ENCODE peak calls at places on chromosomes 2 and 18, in five cellular contexts. One of them, this sample, is unnamed.

GRCh38 chr2:218217366-218218309 is 649 bp downstream of the ARPC2 start:
- DNase-seq in choroid plexus epithelial cell: no peak
- DNase-seq in OCI-LY7: peak; percentile 68
- DNase-seq in hepatocyte: peak; percentile 76
- DNase-seq in thyroid gland: peak; percentile 33
- DNase-seq in this sample: no peak

GRCh38 chr2:238754259-238754658 is 93.6 kb upstream of the TWIST2 start:
- DNase-seq in choroid plexus epithelial cell: no peak
- DNase-seq in OCI-LY7: no peak
- DNase-seq in hepatocyte: no peak
- DNase-seq in thyroid gland: no peak
- DNase-seq in this sample: peak; percentile 15

GRCh38 chr2:26469092-26469710 is 8.7 kb downstream of the OTOF start:
- DNase-seq in choroid plexus epithelial cell: peak; percentile 86
- DNase-seq in OCI-LY7: peak; percentile 66
- DNase-seq in hepatocyte: peak; percentile 82
- DNase-seq in thyroid gland: peak; percentile 35
- DNase-seq in this sample: peak; percentile 78

GRCh38 chr2:182642328-182642727 is 73.7 kb upstream of the DNAJC10 start:
- DNase-seq in choroid plexus epithelial cell: peak; percentile 88
- DNase-seq in OCI-LY7: peak; percentile 55
- DNase-seq in hepatocyte: peak; percentile 59
- DNase-seq in thyroid gland: peak; percentile 35
- DNase-seq in this sample: peak; percentile 71

GRCh38 chr2:51807229-51807628 is 775.3 kb upstream of the NRXN1 start:
- DNase-seq in choroid plexus epithelial cell: no peak
- DNase-seq in OCI-LY7: no peak
- DNase-seq in hepatocyte: no peak
- DNase-seq in thyroid gland: no peak
- DNase-seq in this sample: no peak

GRCh38 chr2:1653137-1653789 is 91.1 kb downstream of the PXDN start:
- DNase-seq in choroid plexus epithelial cell: peak; percentile 91
- DNase-seq in OCI-LY7: no peak
- DNase-seq in hepatocyte: no peak
- DNase-seq in thyroid gland: peak; percentile 21
- DNase-seq in this sample: peak; percentile 98

GRCh38 chr2:201093573-201093972 is 21.8 kb downstream of the NDUFB3 start:
- DNase-seq in choroid plexus epithelial cell: peak; percentile 36
- DNase-seq in OCI-LY7: no peak
- DNase-seq in hepatocyte: no peak
- DNase-seq in thyroid gland: no peak
- DNase-seq in this sample: peak; percentile 35

GRCh38 chr2:144183744-144184143 is 336.2 kb downstream of the ZEB2 start:
- DNase-seq in choroid plexus epithelial cell: peak; percentile 34
- DNase-seq in OCI-LY7: peak; percentile 55
- DNase-seq in hepatocyte: peak; percentile 7
- DNase-seq in thyroid gland: peak; percentile 3
- DNase-seq in this sample: peak; percentile 95

GRCh38 chr2:219706823-219707281 is 79.4 kb downstream of the SLC4A3 start:
- DNase-seq in choroid plexus epithelial cell: no peak
- DNase-seq in OCI-LY7: no peak
- DNase-seq in hepatocyte: no peak
- DNase-seq in thyroid gland: no peak
- DNase-seq in this sample: peak; percentile 84

GRCh38 chr2:71932780-71933466 is 214.7 kb downstream of the CYP26B1 start:
- DNase-seq in choroid plexus epithelial cell: no peak
- DNase-seq in OCI-LY7: no peak
- DNase-seq in hepatocyte: no peak
- DNase-seq in thyroid gland: no peak
- DNase-seq in this sample: no peak

GRCh38 chr2:25920326-25920725 is 42.0 kb upstream of the ASXL2 start:
- DNase-seq in choroid plexus epithelial cell: peak; percentile 70
- DNase-seq in OCI-LY7: no peak
- DNase-seq in hepatocyte: no peak
- DNase-seq in thyroid gland: no peak
- DNase-seq in this sample: peak; percentile 60

GRCh38 chr2:33488178-33488690 is 11.8 kb downstream of the RASGRP3 start:
- DNase-seq in choroid plexus epithelial cell: no peak
- DNase-seq in OCI-LY7: no peak
- DNase-seq in hepatocyte: no peak
- DNase-seq in thyroid gland: no peak
- DNase-seq in this sample: no peak

GRCh38 chr2:71562518-71562917 is 109.2 kb downstream of the DYSF start:
- DNase-seq in choroid plexus epithelial cell: peak; percentile 47
- DNase-seq in OCI-LY7: no peak
- DNase-seq in hepatocyte: no peak
- DNase-seq in thyroid gland: peak; percentile 39
- DNase-seq in this sample: no peak

GRCh38 chr2:174697267-174697666 is 67.0 kb downstream of the CHRNA1 start:
- DNase-seq in choroid plexus epithelial cell: peak; percentile 70
- DNase-seq in OCI-LY7: peak; percentile 66
- DNase-seq in hepatocyte: peak; percentile 76
- DNase-seq in thyroid gland: peak; percentile 49
- DNase-seq in this sample: peak; percentile 60

GRCh38 chr2:59806486-59806885 is 747.0 kb downstream of the BCL11A start:
- DNase-seq in choroid plexus epithelial cell: no peak
- DNase-seq in OCI-LY7: no peak
- DNase-seq in hepatocyte: no peak
- DNase-seq in thyroid gland: no peak
- DNase-seq in this sample: no peak

GRCh38 chr2:172456002-172456401 is 28.6 kb downstream of the ITGA6 start:
- DNase-seq in choroid plexus epithelial cell: no peak
- DNase-seq in OCI-LY7: no peak
- DNase-seq in hepatocyte: peak; percentile 36
- DNase-seq in thyroid gland: peak; percentile 36
- DNase-seq in this sample: no peak

GRCh38 chr2:100416939-100417744 is at the start of gene CHST10:
- DNase-seq in choroid plexus epithelial cell: peak; percentile 50
- DNase-seq in OCI-LY7: peak; percentile 78
- DNase-seq in hepatocyte: peak; percentile 83
- DNase-seq in thyroid gland: peak; percentile 69
- DNase-seq in this sample: peak; percentile 41

GRCh38 chr2:136985044-136985443 is 219.7 kb downstream of the THSD7B start:
- DNase-seq in choroid plexus epithelial cell: peak; percentile 2
- DNase-seq in OCI-LY7: no peak
- DNase-seq in hepatocyte: peak; percentile 11
- DNase-seq in thyroid gland: no peak
- DNase-seq in this sample: no peak

GRCh38 chr2:238856713-238857567 is 9.1 kb downstream of the TWIST2 start:
- DNase-seq in choroid plexus epithelial cell: no peak
- DNase-seq in OCI-LY7: no peak
- DNase-seq in hepatocyte: no peak
- DNase-seq in thyroid gland: no peak
- DNase-seq in this sample: peak; percentile 53

GRCh38 chr2:174901075-174901474 is 104.1 kb downstream of the CHN1 start:
- DNase-seq in choroid plexus epithelial cell: peak; percentile 46
- DNase-seq in OCI-LY7: no peak
- DNase-seq in hepatocyte: peak; percentile 11
- DNase-seq in thyroid gland: no peak
- DNase-seq in this sample: peak; percentile 21

GRCh38 chr2:146527166-146527565 is 1317.7 kb upstream of the ACVR2A start:
- DNase-seq in choroid plexus epithelial cell: peak; percentile 10
- DNase-seq in OCI-LY7: no peak
- DNase-seq in hepatocyte: no peak
- DNase-seq in thyroid gland: no peak
- DNase-seq in this sample: no peak

GRCh38 chr18:23283933-23284430 is 148.7 kb downstream of the CABLES1 start:
- DNase-seq in choroid plexus epithelial cell: peak; percentile 60
- DNase-seq in OCI-LY7: no peak
- DNase-seq in hepatocyte: no peak
- DNase-seq in thyroid gland: no peak
- DNase-seq in this sample: peak; percentile 75

GRCh38 chr2:111101592-111101991 is 19.1 kb upstream of the BCL2L11 start:
- DNase-seq in choroid plexus epithelial cell: no peak
- DNase-seq in OCI-LY7: no peak
- DNase-seq in hepatocyte: no peak
- DNase-seq in thyroid gland: no peak
- DNase-seq in this sample: no peak

GRCh38 chr2:178928077-178928476 is 120.9 kb upstream of the TTN start:
- DNase-seq in choroid plexus epithelial cell: no peak
- DNase-seq in OCI-LY7: no peak
- DNase-seq in hepatocyte: no peak
- DNase-seq in thyroid gland: no peak
- DNase-seq in this sample: no peak

DNA sequence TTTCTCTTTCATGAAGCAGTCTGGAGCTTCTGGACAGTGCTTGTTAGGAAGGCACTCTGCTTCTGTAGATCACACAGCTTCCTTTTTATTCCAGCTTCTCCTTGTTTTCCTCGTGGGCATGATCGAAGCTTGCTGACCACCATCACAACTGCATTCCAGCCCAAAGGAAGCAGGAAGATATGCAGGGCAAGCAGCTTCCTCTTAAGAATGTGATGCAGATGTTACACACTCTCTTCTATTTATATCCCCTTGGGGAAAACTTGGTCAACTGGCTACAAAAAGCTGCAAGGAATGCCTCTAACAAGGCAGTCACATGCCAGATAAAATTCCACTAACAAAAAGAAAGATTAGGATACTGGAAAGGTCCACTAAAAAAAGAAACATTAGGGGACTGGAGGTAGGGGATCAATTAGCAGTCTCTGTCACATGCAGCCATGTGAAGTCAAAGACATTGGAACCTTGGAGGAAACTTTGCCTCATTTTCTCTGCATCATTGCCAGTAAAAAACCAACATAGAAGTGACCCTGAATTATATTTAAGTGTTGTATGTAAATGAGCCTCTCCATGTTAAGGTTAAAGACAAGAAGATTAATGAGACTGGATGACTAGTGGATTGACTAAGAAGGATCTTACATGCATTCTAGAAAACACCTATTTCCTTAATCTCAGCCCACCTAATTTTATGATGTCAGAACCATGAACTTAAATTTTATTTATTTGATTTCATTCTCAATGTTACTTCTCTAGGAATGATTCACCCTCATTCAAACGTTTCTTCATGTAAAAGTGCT is 98.3 kb downstream of the NAB1 start:
- DNase-seq in choroid plexus epithelial cell: peak; percentile 73
- DNase-seq in OCI-LY7: no peak
- DNase-seq in hepatocyte: no peak
- DNase-seq in thyroid gland: no peak
- DNase-seq in this sample: peak; percentile 50
- H3K4me3 ChIP-seq in choroid plexus epithelial cell: no peak overlapping the region
- H3K4me3 ChIP-seq in OCI-LY7: no peak overlapping the region
- H3K4me3 ChIP-seq in hepatocyte: no peak overlapping the region
- H3K4me3 ChIP-seq in thyroid gland: no peak overlapping the region
- H3K4me3 ChIP-seq in this sample: no peak overlapping the region

DNA sequence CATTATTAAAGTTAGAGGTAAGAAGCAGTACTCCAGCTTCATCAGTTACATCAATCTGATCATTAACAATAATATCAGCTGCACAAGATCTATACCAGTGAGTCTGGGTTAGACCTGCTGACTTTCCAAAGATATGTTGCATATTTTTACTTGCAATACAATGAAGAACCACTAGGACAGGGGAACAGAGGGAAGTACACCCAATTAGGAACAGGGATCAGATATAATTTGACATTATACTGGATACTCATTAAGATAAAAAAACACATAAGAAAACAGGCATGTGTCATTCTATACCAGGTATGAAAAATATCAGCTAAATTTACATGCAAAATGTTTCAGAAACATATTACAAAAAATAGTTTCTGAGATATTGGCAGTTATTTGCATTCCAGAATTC is 995.1 kb upstream of the DDX18 start:
- DNase-seq in choroid plexus epithelial cell: no peak
- DNase-seq in OCI-LY7: no peak
- DNase-seq in hepatocyte: no peak
- DNase-seq in thyroid gland: no peak
- DNase-seq in this sample: no peak
- TF ChIP-seq CTCF in choroid plexus epithelial cell: no peak
- TF ChIP-seq CTCF in OCI-LY7: peak; percentile 38
- TF ChIP-seq CTCF in hepatocyte: no peak
- TF ChIP-seq CTCF in thyroid gland: no peak
- TF ChIP-seq CTCF in this sample: no peak

DNA sequence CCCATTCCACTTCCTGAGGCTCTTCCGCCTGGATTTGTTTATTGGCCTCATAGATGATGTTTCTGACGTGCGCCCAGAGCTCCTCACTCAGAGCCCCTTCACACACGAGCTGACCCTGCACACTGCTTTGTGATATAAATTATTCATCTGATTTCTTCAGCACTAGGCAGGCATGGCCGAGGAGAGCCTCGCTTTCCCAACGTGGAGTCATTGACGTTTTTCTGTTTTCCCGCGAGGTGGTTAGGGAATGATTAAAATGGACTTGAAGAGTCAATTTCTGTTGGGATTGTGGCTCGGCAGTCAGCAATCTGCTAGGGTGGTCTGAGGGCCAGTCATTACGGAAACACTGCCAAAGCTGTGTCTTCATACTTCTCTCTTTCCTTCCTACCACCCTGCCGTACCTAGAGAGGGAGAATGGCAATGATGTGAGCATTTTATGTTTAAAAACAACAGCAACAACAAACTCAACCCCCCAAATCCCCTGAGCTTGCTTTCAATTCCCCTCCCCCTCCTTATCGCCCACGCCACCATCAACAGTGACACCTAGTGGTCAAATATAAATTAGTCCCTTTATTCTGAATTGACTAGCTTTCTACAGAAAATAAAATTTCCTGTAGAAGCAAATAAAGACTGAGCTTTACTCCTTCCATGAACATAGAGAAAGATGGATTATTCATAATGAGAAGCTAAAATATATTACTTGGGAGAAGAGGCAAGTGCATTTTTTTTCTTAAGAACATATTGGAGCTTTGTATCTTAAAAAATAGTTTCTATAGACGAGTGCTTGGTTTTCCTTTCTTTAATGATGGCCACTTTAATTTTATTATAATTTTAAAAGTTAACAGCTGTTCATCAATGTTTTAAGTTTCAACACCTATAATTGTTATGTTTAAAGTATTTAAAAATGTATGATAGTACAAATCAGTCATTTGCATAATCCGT is 285.1 kb downstream of the MTX2 start:
- DNase-seq in choroid plexus epithelial cell: peak; percentile 72
- DNase-seq in OCI-LY7: peak; percentile 63
- DNase-seq in hepatocyte: peak; percentile 80
- DNase-seq in thyroid gland: peak; percentile 22
- DNase-seq in this sample: peak; percentile 77
- H3K4me3 ChIP-seq in choroid plexus epithelial cell: peak overlapping the region; percentile 60
- H3K4me3 ChIP-seq in OCI-LY7: peak overlapping the region; percentile 52
- H3K4me3 ChIP-seq in hepatocyte: no peak overlapping the region
- H3K4me3 ChIP-seq in thyroid gland: peak overlapping the region; percentile 23
- H3K4me3 ChIP-seq in this sample: peak overlapping the region; percentile 53

GRCh38 chr18:64415218-64415617 is 266.3 kb upstream of the LINC00305 start:
- DNase-seq in choroid plexus epithelial cell: no peak
- DNase-seq in OCI-LY7: no peak
- DNase-seq in hepatocyte: no peak
- DNase-seq in thyroid gland: no peak
- DNase-seq in this sample: no peak

GRCh38 chr18:64419156-64419555 is 270.3 kb upstream of the LINC00305 start:
- DNase-seq in choroid plexus epithelial cell: no peak
- DNase-seq in OCI-LY7: no peak
- DNase-seq in hepatocyte: no peak
- DNase-seq in thyroid gland: no peak
- DNase-seq in this sample: no peak

DNA sequence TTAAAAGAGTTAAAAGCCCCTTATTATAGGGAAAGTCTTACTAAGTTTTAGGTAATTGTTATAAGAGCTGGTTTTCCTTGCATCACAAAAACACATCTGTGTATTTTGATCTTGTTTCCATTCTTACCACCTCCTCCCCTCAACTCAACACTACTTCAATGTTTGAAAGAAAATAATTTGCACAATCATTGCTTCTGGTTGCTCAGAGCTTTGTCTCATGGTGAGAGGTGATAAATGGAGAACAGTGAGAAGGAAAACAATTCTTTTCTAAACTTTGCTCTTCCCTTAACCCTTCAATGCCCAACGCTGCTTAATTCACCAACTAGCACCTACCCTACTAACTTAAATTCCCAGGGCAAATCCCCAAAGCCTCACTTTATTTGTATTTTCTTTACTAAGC is 268.1 kb upstream of the LINC00305 start:
- DNase-seq in choroid plexus epithelial cell: no peak
- DNase-seq in OCI-LY7: no peak
- DNase-seq in hepatocyte: no peak
- DNase-seq in thyroid gland: no peak
- DNase-seq in this sample: no peak
- TF ChIP-seq CTCF in choroid plexus epithelial cell: no peak
- TF ChIP-seq CTCF in OCI-LY7: no peak
- TF ChIP-seq CTCF in hepatocyte: no peak
- TF ChIP-seq CTCF in thyroid gland: no peak
- TF ChIP-seq CTCF in this sample: no peak

This sample was measured in fibroblast of mammary gland.